ENCODE peak calls at places on chromosomes 11 and 22, in nine cellular contexts. Y, R, J, K, L, P, N, T and V are unnamed samples.

GRCh38 chr11:12287009-12287373 is 90.4 kb upstream of the PARVA start:
- DNase-seq in N (no peak), K (peak; percentile 91), L (peak; percentile 86), P (peak; percentile 96), Y (no peak), T (no peak), R (no peak), J (peak; percentile 38), V (peak; percentile 89)

GRCh38 chr22:30922151-30922611 is 46.4 kb downstream of the MORC2 start:
- DNase-seq in R (peak; percentile 82), P (no peak), L (no peak), Y (no peak), J (peak; percentile 67), T (peak; percentile 68), K (peak; percentile 89), N (peak; percentile 53), V (peak; percentile 2)

GRCh38 chr22:48700566-48701295 is 1126.9 kb downstream of the BRD1 start:
- DNase-seq in J (no peak), P (no peak), R (no peak), K (no peak), Y (no peak), T (no peak), N (peak; percentile 69), L (no peak), V (no peak)

GRCh38 chr11:124812876-124813275 is 12.7 kb upstream of the MSANTD2 start:
- DNase-seq in N (no peak), J (no peak), L (no peak), K (no peak), Y (no peak), R (no peak), P (no peak), T (no peak), V (no peak)

GRCh38 chr22:20000246-20001081 is 16.2 kb downstream of the ARVCF start:
- DNase-seq in T (peak; percentile 81), J (no peak), P (no peak), N (peak; percentile 85), K (no peak), Y (no peak), R (no peak), L (no peak), V (no peak)

GRCh38 chr11:35290876-35291275 is 128.5 kb downstream of the SLC1A2 start:
- DNase-seq in R (no peak), Y (no peak), N (no peak), T (no peak), J (no peak), P (peak; percentile 38), K (no peak), L (no peak), V (no peak)

GRCh38 chr22:49760280-49760629 is 67.4 kb downstream of the BRD1 start:
- DNase-seq in K (no peak), P (no peak), J (peak; percentile 16), L (no peak), R (no peak), Y (no peak), N (no peak), T (no peak), V (no peak)

GRCh38 chr11:18617688-18618340 is 16.3 kb downstream of the SPTY2D1 start:
- DNase-seq in P (no peak), T (no peak), Y (no peak), L (no peak), R (peak; percentile 78), J (no peak), N (no peak), K (no peak), V (no peak)

GRCh38 chr22:19396561-19396933 is 35.0 kb downstream of the HIRA start:
- DNase-seq in P (no peak), R (no peak), N (no peak), K (no peak), L (no peak), J (no peak), T (no peak), Y (no peak), V (no peak)

GRCh38 chr11:128328955-128329551 is 258.3 kb downstream of the ETS1 start:
- DNase-seq in N (no peak), K (no peak), J (no peak), L (no peak), P (peak; percentile 70), T (no peak), Y (no peak), R (peak; percentile 76), V (no peak)

GRCh38 chr11:43923327-43924111 is 18.9 kb upstream of the C11orf96 start:
- DNase-seq in L (no peak), P (peak; percentile 73), T (no peak), K (no peak), R (no peak), N (peak; percentile 42), J (no peak), Y (no peak), V (no peak)

GRCh38 chr11:36165638-36166389 is 123.4 kb downstream of the COMMD9 start:
- DNase-seq in P (no peak), Y (no peak), K (no peak), J (no peak), T (no peak), R (no peak), L (no peak), N (no peak), V (no peak)

GRCh38 chr22:39434243-39434653 is 22.6 kb upstream of the MGAT3 start:
- DNase-seq in Y (peak; percentile 69), K (no peak), L (no peak), P (no peak), J (no peak), N (no peak), R (no peak), T (no peak), V (no peak)

GRCh38 chr22:39431821-39432251 is 25.0 kb upstream of the MGAT3 start:
- DNase-seq in Y (no peak), P (no peak), R (no peak), N (no peak), K (no peak), L (no peak), J (no peak), T (no peak), V (no peak)

GRCh38 chr22:39432361-39432811 is 24.4 kb upstream of the MGAT3 start:
- DNase-seq in J (no peak), P (no peak), N (no peak), R (no peak), Y (no peak), L (no peak), T (no peak), K (no peak), V (no peak)

GRCh38 chr22:39434721-39435120 is 22.1 kb upstream of the MGAT3 start:
- DNase-seq in T (no peak), N (no peak), P (no peak), J (no peak), L (no peak), K (no peak), R (no peak), Y (no peak), V (no peak)

GRCh38 chr22:39433476-39434242 is 23.2 kb upstream of the MGAT3 start:
- DNase-seq in J (no peak), L (no peak), T (no peak), N (no peak), R (no peak), Y (no peak), P (no peak), K (no peak), V (no peak)
- H3K36me3 ChIP-seq in J (no peaks in the 10 kb centered on the region), L (peaks cover 19% of the 10 kb centered on the region), T (peaks cover 15% of the 10 kb centered on the region), N (peaks cover 9% of the 10 kb centered on the region), R (no peaks in the 10 kb centered on the region), Y (no peaks in the 10 kb centered on the region), P (no peaks in the 10 kb centered on the region), K (peaks cover 58% of the 10 kb centered on the region), V (peaks cover 1% of the 10 kb centered on the region)

DNA sequence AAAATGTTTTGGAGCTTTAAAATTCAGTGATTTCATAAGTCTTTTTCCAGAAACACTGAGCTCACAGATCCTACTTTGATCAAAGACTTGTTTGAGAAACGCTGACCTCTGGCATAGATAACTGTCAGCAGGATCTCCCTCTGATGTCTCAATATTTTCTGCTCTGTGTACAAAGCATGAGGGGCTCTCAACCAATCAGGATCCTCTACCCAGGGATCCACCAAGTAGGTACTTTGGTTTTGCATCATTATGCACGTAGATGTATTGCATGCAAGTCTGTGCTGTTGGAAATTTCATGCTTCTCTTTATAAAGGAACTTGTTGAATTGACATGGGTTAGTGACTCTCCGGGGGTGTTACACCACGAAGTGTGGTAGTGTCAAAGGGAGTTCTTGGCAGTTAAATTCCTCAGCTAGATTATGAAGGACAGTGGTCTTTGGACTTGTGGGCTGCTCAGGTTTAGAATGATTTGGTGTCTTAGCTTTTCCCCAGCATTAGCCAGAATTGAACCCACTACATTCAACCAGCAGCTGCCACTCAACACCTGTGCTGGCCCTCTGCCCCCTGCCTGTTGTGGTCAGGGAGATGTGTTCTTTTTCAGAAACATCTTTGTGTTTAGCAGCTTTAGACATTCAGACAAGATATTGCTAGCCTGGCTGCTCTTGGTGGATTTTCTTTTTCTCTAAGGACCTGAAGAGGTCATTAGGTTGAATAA is 1.7 kb upstream of the DIXDC1 start:
- DNase-seq in R (no peak), P (no peak), L (no peak), K (no peak), Y (no peak), T (no peak), N (no peak), J (no peak), V (no peak)
- H3K4me3 ChIP-seq in R (no peak overlapping the region), P (no peak overlapping the region), L (no peak overlapping the region), K (no peak overlapping the region), Y (no peak overlapping the region), T (no peak overlapping the region), N (no peak overlapping the region), J (no peak overlapping the region), V (no peak overlapping the region)

GRCh38 chr11:76200006-76200940 is 6.0 kb downstream of the WNT11 start:
- DNase-seq in J (no peak), N (no peak), L (no peak), P (no peak), K (no peak), R (no peak), Y (no peak), T (no peak), V (no peak)

GRCh38 chr11:76203937-76204336 is 2.4 kb downstream of the WNT11 start:
- DNase-seq in R (no peak), P (no peak), L (no peak), T (no peak), N (no peak), J (no peak), Y (no peak), K (no peak), V (no peak)

GRCh38 chr11:76201672-76202412 is 4.5 kb downstream of the WNT11 start:
- DNase-seq in J (no peak), P (no peak), Y (no peak), T (no peak), K (no peak), N (no peak), R (no peak), L (no peak), V (no peak)

GRCh38 chr11:76203131-76203925 is 3.0 kb downstream of the WNT11 start:
- DNase-seq in R (no peak), Y (no peak), P (no peak), L (no peak), N (no peak), K (no peak), T (no peak), J (no peak), V (no peak)

GRCh38 chr11:76201056-76201455 is 5.2 kb downstream of the WNT11 start:
- DNase-seq in L (no peak), P (no peak), J (no peak), T (no peak), Y (no peak), N (no peak), K (no peak), R (no peak), V (no peak)
- H3K36me3 ChIP-seq in L (no peaks in the 10 kb centered on the region), P (no peaks in the 10 kb centered on the region), J (no peaks in the 10 kb centered on the region), T (no peaks in the 10 kb centered on the region), Y (no peaks in the 10 kb centered on the region), N (no peaks in the 10 kb centered on the region), K (no peaks in the 10 kb centered on the region), R (no peaks in the 10 kb centered on the region), V (no peaks in the 10 kb centered on the region)

GRCh38 chr11:119066481-119066880 is 1.1 kb upstream of the VPS11 start:
- DNase-seq in R (no peak), P (no peak), N (no peak), J (no peak), T (no peak), K (no peak), L (no peak), Y (no peak), V (no peak)
- H3K4me3 ChIP-seq in R (peak overlapping the region; percentile 93), P (no peak overlapping the region), N (no peak overlapping the region), J (peak overlapping the region; percentile 84), T (no peak overlapping the region), K (peak overlapping the region; percentile 78), L (peak overlapping the region; percentile 83), Y (peak overlapping the region; percentile 71), V (peak overlapping the region; percentile 99)